ENCODE peak calls at places on chromosomes 2 and 18, in four cellular contexts. Q is IMR-90, O is choroid plexus epithelial cell, K is sigmoid colon. I is an unnamed sample.

GRCh38 chr2:85393836-85394235 is 16.3 kb downstream of the CAPG start:
- DNase-seq in Q (peak; percentile 36), O (no peak), K (peak; percentile 33), I (peak; percentile 11)

GRCh38 chr18:79245517-79246001 is 150.2 kb upstream of the NFATC1 start:
- DNase-seq in Q (no peak), O (no peak), K (no peak), I (no peak)

GRCh38 chr2:9975805-9976447 is 24.4 kb downstream of the GRHL1 start:
- DNase-seq in Q (peak; percentile 98), O (peak; percentile 97), K (no peak), I (peak; percentile 99)

GRCh38 chr2:88443353-88443938 is 9.0 kb downstream of the FOXI3 start:
- DNase-seq in Q (no peak), O (no peak), K (no peak), I (no peak)

GRCh38 chr2:38214209-38214717 is 138.3 kb upstream of the CYP1B1 start:
- DNase-seq in Q (no peak), O (no peak), K (no peak), I (no peak)

GRCh38 chr2:233084488-233084887 is 24.3 kb downstream of the INPP5D start:
- DNase-seq in Q (no peak), O (no peak), K (peak; percentile 80), I (peak; percentile 35)

GRCh38 chr2:2877427-2877826 is 500.2 kb downstream of the EIPR1 start:
- DNase-seq in Q (no peak), O (no peak), K (no peak), I (no peak)

GRCh38 chr18:58176915-58177717 is 133.1 kb downstream of the NEDD4L start:
- DNase-seq in Q (peak; percentile 95), O (peak; percentile 95), K (no peak), I (peak; percentile 95)

GRCh38 chr2:233816771-233817170 is 37.6 kb downstream of the HJURP start:
- DNase-seq in Q (no peak), O (no peak), K (peak; percentile 32), I (no peak)

GRCh38 chr2:181904022-181904632 is 12.6 kb downstream of the ITPRID2 start:
- DNase-seq in Q (peak; percentile 50), O (peak; percentile 71), K (no peak), I (peak; percentile 66)

GRCh38 chr2:16055848-16056580 is 115.7 kb downstream of the MYCN start:
- DNase-seq in Q (no peak), O (no peak), K (no peak), I (no peak)

GRCh38 chr18:35282353-35282752 is 7.7 kb downstream of the ZSCAN30 start:
- DNase-seq in Q (peak; percentile 95), O (peak; percentile 81), K (no peak), I (peak; percentile 96)

GRCh38 chr18:34744569-34744968 is 34.5 kb downstream of the DTNA start:
- DNase-seq in Q (no peak), O (no peak), K (no peak), I (no peak)

GRCh38 chr2:62501059-62501458 is 4.9 kb downstream of the TMEM17 start:
- DNase-seq in Q (no peak), O (no peak), K (no peak), I (no peak)

GRCh38 chr18:61926532-61926931 is 33.7 kb upstream of the RNF152 start:
- DNase-seq in Q (no peak), O (no peak), K (no peak), I (no peak)

GRCh38 chr2:45935791-45936622 is 284.5 kb downstream of the PRKCE start:
- DNase-seq in Q (peak; percentile 99), O (peak; percentile 94), K (peak; percentile 98), I (peak; percentile 100)

GRCh38 chr2:169693344-169693743 is 861 bp downstream of the CFAP210 start:
- DNase-seq in Q (no peak), O (no peak), K (no peak), I (no peak)
- H3K4me3 ChIP-seq in Q (no peak overlapping the region), O (no peak overlapping the region), K (no peak overlapping the region), I (no peak overlapping the region)

GRCh38 chr18:45935591-45936335 is 31.4 kb downstream of the EPG5 start:
- DNase-seq in Q (peak; percentile 75), O (peak; percentile 90), K (no peak), I (peak; percentile 54)
- TF ChIP-seq CTCF in Q (no peak), O (no peak), K (no peak), I (no peak)

DNA sequence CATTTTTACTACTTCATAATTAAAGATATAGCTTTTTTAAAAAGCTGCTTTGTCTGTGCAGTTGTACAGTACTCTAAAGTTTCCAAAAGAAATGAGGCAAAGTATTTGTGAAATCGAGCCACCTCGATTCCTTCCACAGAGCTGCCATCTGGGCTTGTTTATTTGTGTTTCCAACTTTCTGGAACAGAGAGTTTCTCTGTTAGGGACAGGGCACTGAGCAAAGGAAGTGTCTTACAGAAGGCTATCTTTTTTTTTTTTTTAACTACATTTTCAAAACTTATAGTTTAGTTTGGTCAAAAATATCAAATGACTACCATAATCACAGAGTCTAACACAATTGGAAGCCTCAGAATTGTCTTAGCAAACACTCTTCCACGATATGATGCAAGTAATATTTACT is 841 bp downstream of the RFTN2 start:
- DNase-seq in Q (peak; percentile 26), O (peak; percentile 42), K (no peak), I (no peak)
- H3K4me3 ChIP-seq in Q (peak overlapping the region; percentile 53), O (peak overlapping the region; percentile 63), K (peak overlapping the region; percentile 40), I (peak overlapping the region; percentile 46)

GRCh38 chr2:148643998-148644884 is at the start of gene EPC2:
- DNase-seq in Q (peak; percentile 80), O (peak; percentile 86), K (peak; percentile 93), I (peak; percentile 90)
- TF ChIP-seq CTCF in Q (no peak), O (no peak), K (no peak), I (no peak)

DNA sequence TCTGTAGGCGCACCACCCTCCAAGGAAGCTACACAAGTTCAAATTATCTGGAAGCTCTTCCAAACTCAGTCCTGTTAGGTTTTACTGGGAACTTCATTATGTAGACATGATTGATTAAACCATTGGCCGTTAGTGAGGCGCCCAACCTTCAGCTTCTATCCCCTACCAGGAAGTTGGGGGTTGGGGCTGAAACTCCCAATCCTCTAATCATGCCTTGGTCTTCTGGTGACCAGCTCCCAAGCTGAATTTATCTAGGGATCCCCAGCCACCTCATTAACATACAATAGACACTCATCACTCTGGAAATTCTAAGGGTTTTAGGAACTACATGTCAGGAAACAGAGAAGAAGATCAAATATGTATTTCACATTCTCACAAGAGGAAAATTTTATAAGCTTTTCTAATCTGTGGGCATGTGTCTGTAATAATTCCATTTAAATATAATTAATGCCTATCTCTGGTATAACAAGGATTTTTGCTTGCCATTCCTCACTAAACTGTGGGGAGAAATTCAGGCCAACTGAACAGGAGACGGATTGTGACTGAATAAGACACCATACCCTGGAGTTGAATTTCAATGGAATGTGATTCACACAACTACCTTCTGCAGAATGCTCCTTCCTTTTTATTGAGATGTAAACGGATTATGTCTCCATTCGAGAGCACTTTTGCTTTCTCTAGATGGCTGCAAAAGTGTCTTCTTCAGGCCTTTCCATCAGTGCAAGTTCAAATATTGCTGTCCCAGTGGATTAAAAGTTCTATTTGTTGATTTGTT is 328.6 kb downstream of the LRRTM1 start:
- DNase-seq in Q (no peak), O (no peak), K (no peak), I (no peak)
- H3K4me3 ChIP-seq in Q (no peak overlapping the region), O (no peak overlapping the region), K (no peak overlapping the region), I (no peak overlapping the region)

GRCh38 chr18:36813753-36814130 is 15.1 kb downstream of the TPGS2 start:
- DNase-seq in Q (no peak), O (no peak), K (no peak), I (no peak)

GRCh38 chr18:36819621-36820020 is 9.2 kb downstream of the TPGS2 start:
- DNase-seq in Q (no peak), O (no peak), K (no peak), I (no peak)

GRCh38 chr18:36818652-36819051 is 10.2 kb downstream of the TPGS2 start:
- DNase-seq in Q (no peak), O (no peak), K (no peak), I (no peak)

GRCh38 chr18:36814994-36815393 is 13.8 kb downstream of the TPGS2 start:
- DNase-seq in Q (no peak), O (no peak), K (no peak), I (no peak)

GRCh38 chr18:36817039-36817438 is 11.8 kb downstream of the TPGS2 start:
- DNase-seq in Q (no peak), O (no peak), K (no peak), I (no peak)
- TF ChIP-seq CTCF in Q (no peak), O (no peak), K (no peak), I (no peak)

GRCh38 chr18:66587430-66587829 is 16.5 kb downstream of the CDH19 start:
- DNase-seq in Q (no peak), O (no peak), K (no peak), I (no peak)
- H3K4me3 ChIP-seq in Q (no peak overlapping the region), O (no peak overlapping the region), K (no peak overlapping the region), I (no peak overlapping the region)

GRCh38 chr2:11875481-11875880 is 129.0 kb downstream of the LPIN1 start:
- DNase-seq in Q (no peak), O (no peak), K (no peak), I (no peak)
- TF ChIP-seq CTCF in Q (no peak), O (no peak), K (no peak), I (no peak)

GRCh38 chr2:125168442-125168841 is 1143.4 kb downstream of the CNTNAP5 start:
- DNase-seq in Q (no peak), O (no peak), K (no peak), I (peak; percentile 26)
- H3K4me3 ChIP-seq in Q (no peak overlapping the region), O (no peak overlapping the region), K (no peak overlapping the region), I (no peak overlapping the region)

GRCh38 chr18:52907522-52907921 is 567.5 kb downstream of the DCC start:
- DNase-seq in Q (no peak), O (no peak), K (no peak), I (no peak)

GRCh38 chr18:52902188-52902587 is 562.2 kb downstream of the DCC start:
- DNase-seq in Q (no peak), O (no peak), K (no peak), I (no peak)

GRCh38 chr18:52907942-52908341 is 567.9 kb downstream of the DCC start:
- DNase-seq in Q (no peak), O (no peak), K (no peak), I (no peak)

DNA sequence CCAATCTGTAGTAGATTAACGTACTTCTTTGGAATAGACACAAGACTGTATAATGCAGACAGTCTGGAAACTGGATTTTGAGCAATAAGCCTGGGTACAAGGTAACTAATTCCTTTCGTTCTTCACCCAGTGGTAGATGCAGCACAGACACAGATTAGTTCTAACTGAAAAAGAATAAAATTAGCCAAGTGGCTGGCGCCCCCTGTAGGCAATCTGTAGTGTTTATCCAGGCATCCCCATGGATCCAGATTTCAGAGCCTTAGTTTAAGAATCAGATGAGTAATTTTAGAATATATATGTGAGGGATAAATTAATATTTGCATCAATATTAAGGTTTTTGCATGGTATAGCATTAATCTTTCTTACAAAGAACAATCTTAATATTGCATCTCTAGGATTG is 563.9 kb downstream of the DCC start:
- DNase-seq in Q (no peak), O (peak; percentile 0), K (no peak), I (peak; percentile 1)
- TF ChIP-seq CTCF in Q (no peak), O (peak; percentile 10), K (peak; percentile 35), I (no peak)

I was measured in cardiac fibroblast.